ENCODE peak calls at places on chromosomes 16 and 17, in eight cellular contexts. Z is glutamatergic neuron; D is non-pigmented ciliary epithelial cell; G is stimulated activated CD4-positive, alpha-beta T cell treated with anti-CD3 and anti-CD28 coated beads, TNF-alpha, amount 100 ng/mL, for 24 hours; A is stimulated activated CD8-positive, alpha-beta memory T cell treated with anti-CD3 and anti-CD28 coated beads, Interleukin-4, amount 100 ng/mL, for 1 hour; R is sigmoid colon; L is PC-3; C is RPMI8226. W is an unnamed sample.

GRCh38 chr17:52157161-52157560 is 1.4 kb downstream of the CA10 start:
- DNase-seq in Z (no peak), G (no peak), L (no peak), R (no peak), C (no peak), A (no peak), D (no peak), W (no peak)

GRCh38 chr17:3545151-3545550 is 12.5 kb downstream of the TRPV3 start:
- DNase-seq in R (no peak), Z (no peak), C (no peak), G (no peak), A (no peak), D (no peak), L (no peak), W (no peak)

GRCh38 chr17:31654936-31655335 is 204.1 kb downstream of the COPRS start:
- DNase-seq in G (no peak), D (no peak), R (no peak), C (peak), L (peak), A (peak), Z (no peak), W (no peak)

GRCh38 chr17:49793309-49793708 is 4.8 kb downstream of the KAT7 start:
- DNase-seq in A (no peak), Z (no peak), D (no peak), C (no peak), R (no peak), G (no peak), L (no peak), W (no peak)

GRCh38 chr16:24728891-24729242 is 584 bp upstream of the TNRC6A start:
- DNase-seq in Z (no peak), C (no peak), L (peak), G (no peak), A (no peak), R (no peak), D (no peak), W (no peak)

GRCh38 chr17:8382052-8382879 is 727 bp downstream of the RPL26 start:
- DNase-seq in G (no peak), R (no peak), L (peak), A (no peak), C (no peak), D (no peak), Z (no peak), W (no peak)

GRCh38 chr16:46721885-46722284 is 26.3 kb downstream of the MYLK3 start:
- DNase-seq in G (no peak), R (no peak), D (no peak), L (no peak), C (no peak), Z (no peak), A (no peak), W (no peak)

GRCh38 chr16:1964046-1964505 is 550 bp downstream of the RPS2 start:
- DNase-seq in C (no peak), R (no peak), G (no peak), D (no peak), A (peak), Z (peak), L (no peak), W (no peak)

GRCh38 chr16:19389246-19389645 is 28.4 kb upstream of the TMC5 start:
- DNase-seq in L (peak), C (peak), A (no peak), G (no peak), D (no peak), Z (peak), R (no peak), W (no peak)

GRCh38 chr17:46173153-46173552 is 20.1 kb downstream of the KANSL1 start:
- DNase-seq in R (no peak), A (no peak), G (no peak), C (no peak), L (no peak), Z (no peak), D (no peak), W (no peak)

GRCh38 chr17:32276217-32276616 is 10.6 kb downstream of the RHBDL3 start:
- DNase-seq in Z (no peak), L (no peak), A (no peak), D (no peak), C (peak), R (no peak), G (no peak), W (no peak)

GRCh38 chr17:1999557-2000251 is 25.4 kb downstream of the RTN4RL1 start:
- DNase-seq in A (no peak), G (no peak), C (peak), L (peak), R (peak), D (no peak), Z (peak), W (no peak)

GRCh38 chr17:4261452-4261851 is 2.3 kb downstream of the ANKFY1 start:
- DNase-seq in Z (no peak), C (no peak), G (no peak), A (no peak), L (no peak), D (no peak), R (no peak), W (no peak)

GRCh38 chr16:75044800-75045361 is 46.1 kb downstream of the ZNRF1 start:
- DNase-seq in C (no peak), A (no peak), Z (no peak), L (no peak), G (no peak), D (no peak), R (peak), W (peak)

GRCh38 chr17:31431098-31431794 is 39.8 kb downstream of the RAB11FIP4 start:
- DNase-seq in R (no peak), G (no peak), C (no peak), L (no peak), A (no peak), Z (no peak), D (no peak), W (no peak)

GRCh38 chr17:11598274-11599221 is at the start of gene DNAH9:
- DNase-seq in C (no peak), Z (peak), G (no peak), L (no peak), A (no peak), D (peak), R (peak), W (no peak)

GRCh38 chr16:89410794-89411309 is 79.5 kb downstream of the ANKRD11 start:
- DNase-seq in D (peak), G (no peak), A (no peak), L (no peak), Z (peak), R (peak), C (no peak), W (peak)

GRCh38 chr17:60151355-60151754 is 1.6 kb downstream of the CA4 start:
- DNase-seq in A (no peak), L (no peak), G (no peak), D (no peak), Z (no peak), C (peak), R (no peak), W (no peak)

GRCh38 chr16:78884199-78884598 is 716.3 kb downstream of the MAF start:
- DNase-seq in A (no peak), C (no peak), Z (no peak), L (no peak), R (no peak), G (no peak), D (no peak), W (no peak)

GRCh38 chr17:73064084-73064938 is 28.2 kb downstream of the SLC39A11 start:
- DNase-seq in D (no peak), C (no peak), R (no peak), Z (no peak), G (no peak), A (no peak), L (no peak), W (no peak)

GRCh38 chr17:53525590-53525989 is 297.1 kb upstream of the KIF2B start:
- DNase-seq in A (no peak), Z (no peak), G (no peak), L (no peak), D (no peak), C (peak), R (no peak), W (no peak)

GRCh38 chr16:49108611-49109010 is 173.0 kb downstream of the CBLN1 start:
- DNase-seq in D (no peak), A (no peak), C (no peak), L (no peak), R (no peak), G (no peak), Z (no peak), W (no peak)

GRCh38 chr16:67546761-67547422 is 15.4 kb upstream of the CTCF start:
- DNase-seq in R (peak), G (peak), C (peak), A (peak), L (peak), Z (peak), D (no peak), W (no peak)

GRCh38 chr17:5942687-5943086 is 127.5 kb upstream of the WSCD1 start:
- DNase-seq in R (no peak), G (no peak), Z (no peak), C (peak), L (no peak), D (no peak), A (no peak), W (no peak)

GRCh38 chr16:8581923-8582580 is 8.3 kb downstream of the TMEM114 start:
- DNase-seq in A (no peak), R (peak), L (no peak), Z (no peak), C (peak), D (no peak), G (no peak), W (no peak)

GRCh38 chr16:8346291-8346690 is 244.0 kb downstream of the TMEM114 start:
- DNase-seq in G (no peak), L (no peak), D (no peak), C (peak), R (no peak), Z (no peak), A (no peak), W (no peak)

GRCh38 chr17:33512113-33512512 is 219.0 kb upstream of the ASIC2 start:
- DNase-seq in G (no peak), R (no peak), A (no peak), L (no peak), C (no peak), Z (no peak), D (no peak), W (no peak)

GRCh38 chr17:80478487-80479245 is 2.3 kb upstream of the NPTX1 start:
- DNase-seq in R (no peak), L (no peak), A (no peak), G (no peak), D (no peak), Z (no peak), C (no peak), W (no peak)

GRCh38 chr17:40560592-40561293 is 4.5 kb downstream of the CCR7 start:
- DNase-seq in D (peak), C (peak), L (no peak), R (no peak), Z (no peak), G (peak), A (peak), W (no peak)

GRCh38 chr16:86383488-86384262 is 126.7 kb upstream of the FOXF1 start:
- DNase-seq in D (peak), G (no peak), L (no peak), C (no peak), A (no peak), R (peak), Z (no peak), W (no peak)

GRCh38 chr16:21166561-21166961 is 8.1 kb downstream of the LDAF1 start:
- DNase-seq in Z (no peak), C (no peak), A (no peak), L (peak), D (no peak), R (no peak), G (no peak), W (no peak)

GRCh38 chr17:51107666-51108227 is 12.9 kb downstream of the SPAG9 start:
- DNase-seq in R (no peak), D (no peak), A (no peak), L (no peak), Z (no peak), C (no peak), G (no peak), W (no peak)

GRCh38 chr16:26027060-26027459 is 335.3 kb downstream of the HS3ST4 start:
- DNase-seq in Z (no peak), G (no peak), C (no peak), D (no peak), R (no peak), A (no peak), L (no peak), W (no peak)

GRCh38 chr16:53848950-53849349 is 145.0 kb downstream of the FTO start:
- DNase-seq in G (no peak), L (no peak), A (no peak), C (no peak), R (no peak), Z (no peak), D (no peak), W (no peak)

GRCh38 chr16:85238233-85238647 is 126.0 kb upstream of the CIBAR2 start:
- DNase-seq in C (no peak), Z (peak), G (no peak), A (no peak), R (peak), D (no peak), L (no peak), W (no peak)

GRCh38 chr16:1639282-1639681 is 27.1 kb downstream of the CRAMP1 start:
- DNase-seq in C (no peak), D (no peak), L (no peak), R (no peak), G (no peak), Z (no peak), A (no peak), W (no peak)

GRCh38 chr17:68351395-68351794 is 60.1 kb downstream of the ARSG start:
- DNase-seq in L (peak), D (no peak), G (no peak), Z (no peak), C (no peak), A (no peak), R (no peak), W (no peak)